ENCODE peak calls at places on chromosomes 5 and 9, in four cellular contexts. B is choroid plexus epithelial cell; O is CD8-positive, alpha-beta T cell; V is GM13976. X is an unnamed sample.

GRCh38 chr9:27184556-27185351 is 75.7 kb downstream of the TEK start:
- DNase-seq in B (no peak), O (no peak), V (no peak), X (no peak)

GRCh38 chr5:151660616-151661015 is 26.1 kb downstream of the SPARC start:
- DNase-seq in B (peak), O (no peak), V (no peak), X (no peak)

GRCh38 chr5:23208959-23209431 is 298.4 kb upstream of the PRDM9 start:
- DNase-seq in B (peak), O (no peak), V (peak), X (peak)

GRCh38 chr5:109656829-109657228 is 32.9 kb upstream of the MAN2A1 start:
- DNase-seq in B (peak), O (no peak), V (no peak), X (no peak)

GRCh38 chr9:129544766-129545165 is 76.1 kb downstream of the C9orf50 start:
- DNase-seq in B (peak), O (no peak), V (no peak), X (no peak)

GRCh38 chr5:61332369-61332745 is 299 bp downstream of the ZSWIM6 start:
- DNase-seq in B (peak), O (no peak), V (peak), X (peak)

GRCh38 chr9:113807173-113808061 is 68.7 kb upstream of the ZNF618 start:
- DNase-seq in B (peak), O (no peak), V (peak), X (peak)

GRCh38 chr9:19464061-19464763 is 55.4 kb downstream of the ACER2 start:
- DNase-seq in B (no peak), O (no peak), V (no peak), X (no peak)

GRCh38 chr5:82561786-82562185 is 283.6 kb upstream of the RPS23 start:
- DNase-seq in B (no peak), O (no peak), V (no peak), X (no peak)

GRCh38 chr9:86614871-86615849 is 260.9 kb upstream of the TUT7 start:
- DNase-seq in B (peak), O (no peak), V (peak), X (peak)

GRCh38 chr9:136572003-136572595 is 26.3 kb upstream of the NOTCH1 start:
- DNase-seq in B (peak), O (no peak), V (no peak), X (peak)

GRCh38 chr5:100828071-100828689 is 74.9 kb downstream of the ST8SIA4 start:
- DNase-seq in B (no peak), O (no peak), V (peak), X (no peak)

GRCh38 chr5:56088967-56089829 is 94.4 kb upstream of the IL6ST start:
- DNase-seq in B (peak), O (no peak), V (peak), X (no peak)

GRCh38 chr9:128078504-128079434 is 10.7 kb downstream of the SLC25A25 start:
- DNase-seq in B (peak), O (no peak), V (no peak), X (no peak)

GRCh38 chr9:214488-215448 is at the start of gene DOCK8:
- DNase-seq in B (peak), O (peak), V (peak), X (peak)
- TF ChIP-seq CTCF in B (no peak), O (no peak), V (peak), X (peak)

DNA sequence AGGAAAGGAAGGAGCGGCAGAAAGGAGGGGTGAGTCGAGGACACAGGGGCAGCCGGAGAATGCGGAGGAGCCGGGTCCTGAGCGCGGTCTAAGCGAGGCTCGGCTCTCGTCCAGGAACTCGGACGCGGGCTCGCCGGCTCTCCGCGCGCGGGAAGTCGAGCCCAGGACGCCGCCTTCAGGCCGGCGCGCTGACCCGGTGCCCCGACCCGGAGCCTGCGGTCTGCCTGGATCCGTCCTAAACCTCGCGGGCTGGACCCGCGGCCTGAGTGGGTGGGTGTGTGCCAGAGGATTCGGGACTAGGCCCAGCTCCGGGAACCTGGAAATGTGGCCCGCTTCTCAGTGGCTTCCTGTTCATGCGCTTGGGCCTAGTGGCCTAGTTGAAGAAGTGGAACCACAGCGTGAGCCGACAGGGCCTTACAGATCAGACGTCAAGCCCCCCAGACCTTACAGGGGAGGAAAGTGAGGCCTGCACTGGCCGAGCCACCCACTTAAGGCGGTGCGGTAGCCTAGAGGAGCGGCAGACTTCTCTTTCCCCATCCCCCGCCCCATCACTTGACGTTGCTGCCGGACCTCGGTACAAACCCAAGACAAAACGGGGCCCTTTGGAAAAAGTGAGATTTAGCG is 1.2 kb downstream of the CDKN2B-AS1 start:
- DNase-seq in B (peak), O (no peak), V (peak), X (no peak)
- TF ChIP-seq CTCF in B (peak), O (no peak), V (peak), X (peak)

GRCh38 chr9:4228606-4229005 is 71.3 kb downstream of the GLIS3 start:
- DNase-seq in B (peak), O (no peak), V (no peak), X (no peak)
- TF ChIP-seq CTCF in B (peak), O (no peak), V (peak), X (peak)

DNA sequence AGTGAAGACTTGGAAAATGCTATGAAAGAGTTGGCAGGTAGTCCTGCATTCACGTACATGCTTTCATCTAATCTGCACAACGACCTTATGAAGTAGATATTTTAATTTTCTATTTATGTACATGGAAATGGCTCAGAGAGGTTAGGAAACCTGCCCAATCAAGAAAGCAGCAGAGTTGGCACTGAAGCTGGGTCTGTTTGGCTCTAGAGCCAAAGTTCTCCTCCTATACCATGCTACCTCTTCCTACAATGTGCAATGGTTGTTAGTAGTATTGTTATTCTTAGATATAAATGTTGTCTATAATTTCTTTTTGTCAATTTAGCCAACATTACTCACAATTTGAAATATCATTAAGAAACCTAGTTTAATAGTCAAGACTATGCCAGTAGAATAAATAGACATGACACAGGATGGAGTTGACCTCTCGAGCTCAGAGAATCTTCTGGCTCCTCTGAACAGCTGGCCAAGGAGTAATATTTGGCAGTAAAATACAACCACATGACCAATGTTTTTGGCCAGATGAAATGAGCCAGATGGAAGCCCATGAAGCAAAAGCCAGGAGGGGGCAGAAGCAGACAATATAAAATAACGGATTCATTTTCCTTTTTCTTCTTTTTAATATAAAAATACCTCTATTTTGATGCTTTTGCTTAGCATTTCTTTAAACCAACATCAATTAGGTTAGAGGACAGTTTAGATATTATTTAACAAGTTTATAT is 542.3 kb downstream of the PDE4D start:
- DNase-seq in B (peak), O (no peak), V (no peak), X (no peak)
- TF ChIP-seq CTCF in B (peak), O (no peak), V (no peak), X (no peak)

GRCh38 chr5:42740920-42741319 is 15.7 kb upstream of the CCDC152 start:
- DNase-seq in B (no peak), O (no peak), V (no peak), X (no peak)

GRCh38 chr5:42750507-42750906 is 6.1 kb upstream of the CCDC152 start:
- DNase-seq in B (no peak), O (no peak), V (no peak), X (no peak)

GRCh38 chr5:42745856-42746255 is 10.8 kb upstream of the CCDC152 start:
- DNase-seq in B (no peak), O (no peak), V (no peak), X (no peak)

GRCh38 chr5:42749020-42749419 is 7.6 kb upstream of the CCDC152 start:
- DNase-seq in B (peak), O (no peak), V (no peak), X (no peak)

GRCh38 chr5:42745426-42745825 is 11.2 kb upstream of the CCDC152 start:
- DNase-seq in B (peak), O (no peak), V (no peak), X (peak)
- TF ChIP-seq CTCF in B (peak), O (no peak), V (no peak), X (peak)